ENCODE peak calls at places on chromosome 3, in seven cellular contexts. J, P, B, S, E, K and N are unnamed samples.

GRCh38 chr3:56205406-56205805 is 262.9 kb downstream of the ERC2 start:
- DNase-seq in J (no peak), P (no peak), B (no peak), S (no peak), E (no peak), K (peak; percentile 77), N (no peak)

GRCh38 chr3:48593337-48593736 is 1.8 kb downstream of the COL7A1 start:
- DNase-seq in J (no peak), P (no peak), B (no peak), S (no peak), E (no peak), K (no peak), N (no peak)

GRCh38 chr3:126134219-126134975 is 46.0 kb downstream of the ALDH1L1 start:
- DNase-seq in J (peak; percentile 76), P (peak; percentile 62), B (peak; percentile 59), S (peak; percentile 14), E (peak; percentile 86), K (peak; percentile 55), N (peak; percentile 53)

GRCh38 chr3:9681723-9682081 is 21.9 kb upstream of the CPNE9 start:
- DNase-seq in J (no peak), P (no peak), B (no peak), S (no peak), E (peak; percentile 83), K (no peak), N (no peak)

GRCh38 chr3:66738625-66739330 is 238.0 kb upstream of the LRIG1 start:
- DNase-seq in J (no peak), P (peak; percentile 39), B (peak; percentile 49), S (no peak), E (no peak), K (no peak), N (peak; percentile 72)

GRCh38 chr3:63970596-63971468 is 52.5 kb downstream of the PSMD6 start:
- DNase-seq in J (no peak), P (peak; percentile 39), B (peak; percentile 54), S (no peak), E (no peak), K (no peak), N (no peak)

GRCh38 chr3:132536442-132537153 is 60.5 kb upstream of the ACKR4 start:
- DNase-seq in J (no peak), P (peak; percentile 5), B (peak; percentile 32), S (no peak), E (no peak), K (peak; percentile 39), N (peak; percentile 48)

GRCh38 chr3:191269289-191270085 is 59.7 kb upstream of the CCDC50 start:
- DNase-seq in J (no peak), P (no peak), B (peak; percentile 74), S (no peak), E (no peak), K (no peak), N (no peak)

GRCh38 chr3:126554560-126555525 is 3.9 kb downstream of the C3orf22 start:
- DNase-seq in J (peak; percentile 23), P (no peak), B (no peak), S (no peak), E (peak; percentile 27), K (no peak), N (no peak)

GRCh38 chr3:141148770-141149169 is 82.9 kb upstream of the PXYLP1 start:
- DNase-seq in J (no peak), P (no peak), B (no peak), S (no peak), E (no peak), K (no peak), N (no peak)

GRCh38 chr3:45974686-45975085 is 20.9 kb downstream of the FYCO1 start:
- DNase-seq in J (no peak), P (no peak), B (no peak), S (no peak), E (no peak), K (no peak), N (no peak)

GRCh38 chr3:172257638-172258400 is 190.4 kb downstream of the GHSR start:
- DNase-seq in J (no peak), P (no peak), B (no peak), S (no peak), E (no peak), K (no peak), N (no peak)

GRCh38 chr3:154095832-154096421 is 25.3 kb upstream of the ARHGEF26 start:
- DNase-seq in J (no peak), P (peak; percentile 67), B (peak; percentile 72), S (no peak), E (no peak), K (peak; percentile 30), N (peak; percentile 53)
- TF ChIP-seq CTCF in J (peak; percentile 31), P (peak; percentile 48), B (peak; percentile 60), S (peak; percentile 25), E (no peak), K (peak; percentile 47), N (peak; percentile 56)

GRCh38 chr3:37994639-37994972 is 4.0 kb downstream of the VILL start:
- DNase-seq in J (no peak), P (no peak), B (no peak), S (no peak), E (no peak), K (peak; percentile 25), N (no peak)
- H3K4me3 ChIP-seq in J (no peak overlapping the region), P (peak overlapping the region; percentile 51), B (peak overlapping the region; percentile 74), S (peak overlapping the region; percentile 8), E (peak overlapping the region; percentile 75), K (peak overlapping the region; percentile 86), N (peak overlapping the region; percentile 41)

GRCh38 chr3:60578936-60579335 is 672.3 kb downstream of the FHIT start:
- DNase-seq in J (no peak), P (no peak), B (no peak), S (peak; percentile 68), E (no peak), K (no peak), N (peak; percentile 85)

GRCh38 chr3:60579734-60580133 is 671.5 kb downstream of the FHIT start:
- DNase-seq in J (no peak), P (peak; percentile 36), B (peak; percentile 70), S (peak; percentile 91), E (no peak), K (no peak), N (peak; percentile 90)

GRCh38 chr3:60580826-60581225 is 670.4 kb downstream of the FHIT start:
- DNase-seq in J (no peak), P (no peak), B (no peak), S (no peak), E (no peak), K (no peak), N (no peak)

GRCh38 chr3:60584250-60584649 is 667.0 kb downstream of the FHIT start:
- DNase-seq in J (no peak), P (no peak), B (no peak), S (no peak), E (no peak), K (no peak), N (no peak)

DNA sequence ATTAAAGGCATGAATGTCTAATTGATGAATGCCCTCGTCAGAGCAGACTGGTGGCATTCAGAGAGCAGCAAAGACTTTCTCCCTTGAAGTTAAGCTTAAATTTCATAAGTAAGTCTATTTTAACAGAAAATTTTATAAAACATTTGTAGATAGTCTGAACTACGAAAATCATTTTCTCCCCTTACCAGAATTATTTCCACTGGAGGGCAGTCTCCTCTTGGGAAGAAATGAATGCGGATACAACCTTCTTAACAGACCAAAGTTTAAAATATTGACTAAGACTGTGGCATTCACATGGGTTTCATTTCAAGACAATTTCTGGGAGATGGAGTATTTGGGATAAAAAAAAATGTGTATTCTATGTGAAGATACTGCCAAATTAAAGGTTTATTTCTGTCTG is 669.0 kb downstream of the FHIT start:
- DNase-seq in J (no peak), P (peak; percentile 9), B (peak; percentile 13), S (no peak), E (no peak), K (no peak), N (no peak)
- TF ChIP-seq CTCF in J (no peak), P (no peak), B (no peak), S (no peak), E (no peak), K (no peak), N (peak; percentile 25)

GRCh38 chr3:183218826-183219225 is 34.2 kb upstream of the B3GNT5 start:
- DNase-seq in J (no peak), P (no peak), B (no peak), S (no peak), E (no peak), K (no peak), N (no peak)
- H3K4me3 ChIP-seq in J (no peak overlapping the region), P (no peak overlapping the region), B (no peak overlapping the region), S (no peak overlapping the region), E (no peak overlapping the region), K (no peak overlapping the region), N (no peak overlapping the region)

GRCh38 chr3:31533169-31533870 is 595 bp downstream of the STT3B start:
- DNase-seq in J (peak; percentile 84), P (peak; percentile 31), B (no peak), S (peak; percentile 43), E (peak; percentile 74), K (peak; percentile 52), N (peak; percentile 40)
- TF ChIP-seq CTCF in J (no peak), P (no peak), B (no peak), S (no peak), E (no peak), K (peak; percentile 13), N (no peak)

GRCh38 chr3:156606729-156607128 is 51.8 kb upstream of the SSR3 start:
- DNase-seq in J (no peak), P (no peak), B (no peak), S (no peak), E (no peak), K (no peak), N (no peak)
- H3K4me3 ChIP-seq in J (no peak overlapping the region), P (no peak overlapping the region), B (no peak overlapping the region), S (no peak overlapping the region), E (no peak overlapping the region), K (no peak overlapping the region), N (no peak overlapping the region)

GRCh38 chr3:25782938-25783660 is at the start of gene NGLY1:
- DNase-seq in J (peak; percentile 95), P (peak; percentile 89), B (peak; percentile 73), S (peak; percentile 77), E (peak; percentile 89), K (peak; percentile 87), N (peak; percentile 86)
- TF ChIP-seq CTCF in J (peak; percentile 14), P (no peak), B (no peak), S (no peak), E (peak; percentile 16), K (no peak), N (no peak)

DNA sequence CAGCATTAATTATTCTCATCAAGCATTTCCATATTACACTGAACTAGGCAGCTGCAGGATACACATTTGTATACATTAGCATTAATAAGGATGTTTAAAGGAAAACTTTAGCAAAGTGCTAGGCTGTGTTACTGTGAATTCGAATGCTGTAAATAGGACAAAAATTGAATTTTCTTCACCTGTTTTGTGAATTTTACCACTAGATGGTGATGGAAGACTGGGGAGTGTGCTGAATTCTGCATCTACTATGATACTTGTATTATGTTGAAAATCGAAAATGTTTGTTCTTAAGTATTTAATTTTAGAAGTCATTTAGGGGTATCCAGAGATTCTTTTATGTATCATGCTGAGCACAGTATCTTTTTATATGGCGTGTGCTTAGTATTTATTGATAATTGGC is 12.3 kb upstream of the P2RY14 start:
- DNase-seq in J (no peak), P (peak; percentile 65), B (peak; percentile 79), S (no peak), E (no peak), K (no peak), N (peak; percentile 39)
- H3K4me3 ChIP-seq in J (no peak overlapping the region), P (no peak overlapping the region), B (no peak overlapping the region), S (no peak overlapping the region), E (no peak overlapping the region), K (no peak overlapping the region), N (no peak overlapping the region)

GRCh38 chr3:38139191-38139590 is 730 bp downstream of the MYD88 start:
- DNase-seq in J (no peak), P (peak; percentile 17), B (no peak), S (no peak), E (peak; percentile 55), K (no peak), N (peak; percentile 33)
- TF ChIP-seq CTCF in J (no peak), P (no peak), B (no peak), S (no peak), E (no peak), K (no peak), N (no peak)